ENCODE peak calls at places on chromosomes 13 and 19, in seven cellular contexts. Q is IMR-90, V is spleen, G is astrocyte of the spinal cord, W is sigmoid colon, H is neural progenitor cell, R is WTC11. N is an unnamed sample.

GRCh38 chr19:5156231-5156986 is 184.2 kb downstream of the PTPRS start:
- DNase-seq in Q (no peak), V (peak; percentile 56), G (no peak), W (no peak), H (no peak), R (no peak), N (no peak)

GRCh38 chr13:41565221-41565620 is 107.9 kb downstream of the RGCC start:
- DNase-seq in Q (peak; percentile 97), V (no peak), G (peak; percentile 91), W (no peak), H (no peak), R (no peak), N (no peak)

GRCh38 chr19:53909471-53910169 is 542 bp downstream of the CACNG7 start:
- DNase-seq in Q (no peak), V (no peak), G (no peak), W (no peak), H (peak; percentile 32), R (peak; percentile 48), N (peak; percentile 68)

GRCh38 chr13:97423300-97424045 is 10.5 kb upstream of the RAP2A start:
- DNase-seq in Q (no peak), V (no peak), G (no peak), W (no peak), H (no peak), R (no peak), N (no peak)

GRCh38 chr19:13985771-13986347 is 20.3 kb downstream of the RFX1 start:
- DNase-seq in Q (no peak), V (no peak), G (no peak), W (no peak), H (no peak), R (peak; percentile 47), N (no peak)

GRCh38 chr13:114135731-114136171 is 3.3 kb upstream of the RASA3 start:
- DNase-seq in Q (no peak), V (peak; percentile 74), G (no peak), W (peak; percentile 41), H (no peak), R (peak; percentile 20), N (peak; percentile 70)

GRCh38 chr13:98216135-98216565 is 39.1 kb upstream of the RNF113B start:
- DNase-seq in Q (peak; percentile 93), V (no peak), G (peak; percentile 94), W (no peak), H (no peak), R (no peak), N (no peak)

GRCh38 chr13:38875186-38875875 is 115.3 kb downstream of the STOML3 start:
- DNase-seq in Q (no peak), V (no peak), G (no peak), W (no peak), H (no peak), R (no peak), N (no peak)

GRCh38 chr19:35911790-35912189 is 3.7 kb upstream of the TYROBP start:
- DNase-seq in Q (peak; percentile 38), V (peak; percentile 80), G (no peak), W (no peak), H (no peak), R (no peak), N (no peak)

GRCh38 chr19:10538204-10538603 is 5.5 kb upstream of the ATG4D start:
- DNase-seq in Q (no peak), V (no peak), G (no peak), W (no peak), H (no peak), R (no peak), N (no peak)

GRCh38 chr19:7986321-7987083 is 18.9 kb downstream of the ELAVL1 start:
- DNase-seq in Q (peak; percentile 82), V (no peak), G (peak; percentile 74), W (no peak), H (no peak), R (no peak), N (no peak)

GRCh38 chr13:34751492-34751891 is 190.6 kb upstream of the NBEA start:
- DNase-seq in Q (no peak), V (no peak), G (no peak), W (no peak), H (no peak), R (no peak), N (no peak)

GRCh38 chr19:13873776-13874515 is 3.0 kb upstream of the NANOS3 start:
- DNase-seq in Q (no peak), V (no peak), G (no peak), W (no peak), H (no peak), R (no peak), N (peak; percentile 44)

GRCh38 chr13:111256458-111256857 is 64.0 kb upstream of the TEX29 start:
- DNase-seq in Q (no peak), V (no peak), G (no peak), W (no peak), H (no peak), R (no peak), N (no peak)

GRCh38 chr13:78777973-78778372 is 119.0 kb upstream of the OBI1 start:
- DNase-seq in Q (no peak), V (no peak), G (no peak), W (no peak), H (no peak), R (no peak), N (no peak)

GRCh38 chr13:36673352-36673751 is 468 bp upstream of the SERTM1 start:
- DNase-seq in Q (no peak), V (no peak), G (no peak), W (no peak), H (no peak), R (no peak), N (no peak)

GRCh38 chr13:53758946-53759345 is 730.3 kb downstream of the OLFM4 start:
- DNase-seq in Q (no peak), V (no peak), G (no peak), W (no peak), H (no peak), R (no peak), N (no peak)

GRCh38 chr19:18875726-18876125 is 20.2 kb downstream of the CERS1 start:
- DNase-seq in Q (peak; percentile 36), V (no peak), G (no peak), W (no peak), H (no peak), R (no peak), N (no peak)

GRCh38 chr19:10871711-10872550 is 578 bp downstream of the CARM1 start:
- DNase-seq in Q (no peak), V (peak; percentile 94), G (no peak), W (peak; percentile 83), H (peak; percentile 74), R (peak; percentile 33), N (peak; percentile 71)

GRCh38 chr13:102517959-102518358 is 78.8 kb upstream of the TPP2 start:
- DNase-seq in Q (no peak), V (no peak), G (no peak), W (no peak), H (no peak), R (no peak), N (no peak)

GRCh38 chr13:102286326-102286725 is 115.5 kb downstream of the FGF14 start:
- DNase-seq in Q (peak; percentile 96), V (no peak), G (peak; percentile 84), W (no peak), H (no peak), R (no peak), N (no peak)

GRCh38 chr19:46604781-46605355 is 3.7 kb downstream of the CALM3 start:
- DNase-seq in Q (no peak), V (peak; percentile 68), G (no peak), W (peak; percentile 66), H (no peak), R (peak; percentile 16), N (peak; percentile 41)

GRCh38 chr19:55467236-55468053 is 2.9 kb upstream of the C19orf85 start:
- DNase-seq in Q (peak; percentile 65), V (peak; percentile 93), G (no peak), W (peak; percentile 84), H (peak; percentile 70), R (peak; percentile 77), N (peak; percentile 90)

GRCh38 chr13:112001571-112001970 is 65.4 kb upstream of the SOX1 start:
- DNase-seq in Q (no peak), V (no peak), G (no peak), W (no peak), H (no peak), R (no peak), N (no peak)

GRCh38 chr13:77752512-77753069 is 55.1 kb downstream of the SLAIN1 start:
- DNase-seq in Q (no peak), V (no peak), G (no peak), W (no peak), H (no peak), R (no peak), N (no peak)

GRCh38 chr19:7590256-7590655 is 5.4 kb upstream of the CAMSAP3 start:
- DNase-seq in Q (no peak), V (no peak), G (no peak), W (no peak), H (no peak), R (no peak), N (no peak)

GRCh38 chr19:11496391-11497163 is 9.1 kb downstream of the ZNF653 start:
- DNase-seq in Q (peak; percentile 86), V (peak; percentile 89), G (peak; percentile 75), W (peak; percentile 88), H (peak; percentile 80), R (peak; percentile 91), N (peak; percentile 96)

GRCh38 chr19:7541828-7542443 is 6.4 kb downstream of the PNPLA6 start:
- DNase-seq in Q (no peak), V (no peak), G (no peak), W (no peak), H (no peak), R (no peak), N (no peak)

GRCh38 chr13:67880916-67881315 is 650.8 kb upstream of the PCDH9 start:
- DNase-seq in Q (no peak), V (no peak), G (peak; percentile 8), W (no peak), H (no peak), R (no peak), N (no peak)

GRCh38 chr19:11142528-11143171 is 12.9 kb downstream of the SPC24 start:
- DNase-seq in Q (peak; percentile 95), V (peak; percentile 78), G (peak; percentile 96), W (peak; percentile 97), H (peak; percentile 78), R (peak; percentile 40), N (peak; percentile 94)

GRCh38 chr13:108176685-108177274 is 38.6 kb downstream of the LIG4 start:
- DNase-seq in Q (peak; percentile 22), V (no peak), G (no peak), W (no peak), H (peak; percentile 33), R (peak; percentile 74), N (peak; percentile 85)
- TF ChIP-seq CTCF in Q (peak; percentile 51), V (no peak), G (peak; percentile 45), W (no peak), H (peak; percentile 52), R (peak; percentile 29), N (peak; percentile 86)

GRCh38 chr19:41366089-41366488 is 2.1 kb upstream of the B9D2 start:
- DNase-seq in Q (no peak), V (no peak), G (no peak), W (no peak), H (no peak), R (no peak), N (peak; percentile 58)
- TF ChIP-seq CTCF in Q (peak; percentile 12), V (no peak), G (no peak), W (no peak), H (peak; percentile 21), R (peak; percentile 7), N (peak; percentile 68)

GRCh38 chr13:91162180-91162579 is 185.3 kb upstream of the MIR17HG start:
- DNase-seq in Q (no peak), V (no peak), G (no peak), W (no peak), H (peak; percentile 21), R (peak; percentile 23), N (peak; percentile 67)
- TF ChIP-seq CTCF in Q (no peak), V (no peak), G (no peak), W (no peak), H (peak; percentile 41), R (no peak), N (peak; percentile 80)

GRCh38 chr19:1768248-1768647 is 14.9 kb downstream of the ONECUT3 start:
- DNase-seq in Q (no peak), V (no peak), G (no peak), W (no peak), H (peak; percentile 75), R (peak; percentile 93), N (peak; percentile 94)
- TF ChIP-seq CTCF in Q (peak; percentile 35), V (no peak), G (peak; percentile 47), W (no peak), H (peak; percentile 53), R (peak; percentile 66), N (peak; percentile 74)

N was measured in endodermal cell.